ENCODE peak calls at places on chromosomes 7 and 10, in seven cellular contexts. M is SK-N-SH, W is HCT116, P is K562, C is GM12878, I is HepG2, F is H1. G is an unnamed sample.

GRCh38 chr7:158782638-158783490 is 46.4 kb downstream of the ESYT2 start:
- DNase-seq in M (no peak), W (no peak), P (no peak), C (no peak), I (peak), F (peak), G (no peak)

GRCh38 chr10:111083222-111084095 is 6.6 kb downstream of the ADRA2A start:
- DNase-seq in M (no peak), W (no peak), P (no peak), C (no peak), I (no peak), F (peak), G (no peak)

GRCh38 chr10:108254089-108254488 is 1089.6 kb upstream of the SORCS1 start:
- DNase-seq in M (no peak), W (no peak), P (no peak), C (no peak), I (no peak), F (no peak), G (no peak)

GRCh38 chr10:70476249-70477035 is 2.1 kb upstream of the PALD1 start:
- DNase-seq in M (no peak), W (no peak), P (no peak), C (no peak), I (no peak), F (no peak), G (no peak)

GRCh38 chr10:129106314-129106713 is 360.7 kb upstream of the MGMT start:
- DNase-seq in M (no peak), W (no peak), P (no peak), C (no peak), I (no peak), F (no peak), G (no peak)

GRCh38 chr10:46325021-46325420 is 38.2 kb downstream of the ANTXRL start:
- DNase-seq in M (no peak), W (no peak), P (no peak), C (no peak), I (no peak), F (no peak), G (peak)

GRCh38 chr7:297611-298374 is 7.8 kb downstream of the FOXL3 start:
- DNase-seq in M (no peak), W (no peak), P (no peak), C (no peak), I (no peak), F (no peak), G (no peak)

GRCh38 chr7:18768256-18768655 is 272.7 kb downstream of the HDAC9 start:
- DNase-seq in M (no peak), W (no peak), P (no peak), C (no peak), I (no peak), F (no peak), G (no peak)

GRCh38 chr7:100682991-100683658 is 9.6 kb downstream of the GNB2 start:
- DNase-seq in M (peak), W (no peak), P (no peak), C (no peak), I (no peak), F (no peak), G (no peak)

GRCh38 chr7:50667789-50668226 is 102.6 kb upstream of the DDC start:
- DNase-seq in M (no peak), W (no peak), P (no peak), C (no peak), I (no peak), F (no peak), G (no peak)

GRCh38 chr7:40546616-40547501 is 412.1 kb downstream of the SUGCT start:
- DNase-seq in M (no peak), W (no peak), P (no peak), C (no peak), I (no peak), F (no peak), G (no peak)

GRCh38 chr7:151757274-151757673 is 119.6 kb downstream of the PRKAG2 start:
- DNase-seq in M (no peak), W (no peak), P (no peak), C (no peak), I (no peak), F (no peak), G (no peak)

GRCh38 chr7:103640031-103640779 is 194.2 kb upstream of the SLC26A5 start:
- DNase-seq in M (no peak), W (no peak), P (no peak), C (no peak), I (no peak), F (no peak), G (no peak)

GRCh38 chr7:108613147-108613948 is 43.7 kb downstream of the DNAJB9 start:
- DNase-seq in M (peak), W (peak), P (peak), C (no peak), I (peak), F (no peak), G (peak)

DNA sequence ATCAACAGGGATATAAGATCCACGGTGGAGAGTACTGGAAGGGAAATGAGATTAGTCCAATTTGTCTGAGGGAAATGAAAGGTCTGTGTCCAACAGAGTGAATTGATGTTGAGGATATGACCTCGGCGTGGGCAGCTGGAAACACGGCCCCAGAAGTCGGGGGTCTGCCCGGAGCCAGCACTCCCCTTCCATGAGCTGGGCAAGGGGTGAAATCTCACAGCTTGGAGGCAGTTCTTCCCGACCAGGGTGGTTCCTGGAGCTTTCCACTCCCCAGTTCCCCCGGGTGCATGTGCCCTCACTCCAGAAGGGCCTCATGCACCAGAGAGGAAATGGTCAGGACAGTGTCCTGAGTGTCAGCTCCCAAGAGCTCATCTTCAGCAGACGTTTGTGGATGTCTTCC is 264.7 kb upstream of the PPP2R2D start:
- DNase-seq in M (no peak), W (no peak), P (no peak), C (no peak), I (no peak), F (no peak), G (no peak)
- TF ChIP-seq JUND in M (no peak), W (no peak), P (no peak), C (no peak), I (no peak), F (no peak), G (no peak)

GRCh38 chr10:92699193-92699517 is 9.4 kb downstream of the HHEX start:
- DNase-seq in M (no peak), W (no peak), P (no peak), C (no peak), I (no peak), F (no peak), G (no peak)

GRCh38 chr10:92696606-92697383 is 7.0 kb downstream of the HHEX start:
- DNase-seq in M (peak), W (no peak), P (peak), C (no peak), I (peak), F (no peak), G (no peak)

GRCh38 chr10:92702301-92702916 is 12.7 kb downstream of the HHEX start:
- DNase-seq in M (no peak), W (no peak), P (peak), C (no peak), I (no peak), F (no peak), G (no peak)

GRCh38 chr10:92697663-92698511 is 8.1 kb downstream of the HHEX start:
- DNase-seq in M (no peak), W (no peak), P (peak), C (no peak), I (peak), F (no peak), G (no peak)

DNA sequence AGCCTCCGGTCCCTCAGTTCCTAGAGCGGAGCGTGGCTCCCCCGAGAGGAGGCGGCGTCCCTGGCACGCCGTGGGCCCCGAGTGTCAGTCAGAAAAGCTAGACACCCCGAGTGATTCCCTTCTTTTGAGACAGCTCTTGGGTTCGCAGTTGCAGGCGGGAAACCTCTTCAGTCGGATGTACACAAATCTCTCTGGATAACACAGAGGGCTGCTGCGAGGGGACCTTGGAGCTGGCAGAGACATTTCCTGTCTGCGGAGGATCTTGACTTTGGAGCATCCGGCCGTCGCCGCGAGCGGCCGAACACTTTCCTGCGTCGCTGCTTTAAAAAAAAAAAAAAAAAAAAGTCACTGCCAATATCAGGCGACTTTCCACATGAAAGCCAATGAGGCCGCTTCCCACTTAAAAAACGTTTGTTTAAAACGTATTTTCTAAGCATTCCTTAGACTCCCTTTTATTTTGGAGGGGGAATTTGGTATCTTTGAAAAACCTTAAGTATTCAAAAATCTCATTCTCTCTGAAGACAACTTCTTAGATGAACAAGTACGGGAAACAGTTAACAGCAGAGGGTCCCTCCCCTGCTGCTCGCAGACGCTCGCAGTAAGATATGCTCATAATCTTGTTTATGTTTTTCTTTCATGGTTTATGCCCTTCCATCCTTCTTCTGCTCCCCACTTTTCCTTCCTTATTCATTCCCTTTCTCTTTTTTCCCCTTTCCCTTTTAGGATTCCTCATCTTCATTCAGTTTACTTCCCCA is 9.9 kb downstream of the HHEX start:
- DNase-seq in M (peak), W (no peak), P (peak), C (no peak), I (no peak), F (peak), G (peak)
- TF ChIP-seq JUND in M (no peak), W (no peak), P (no peak), C (no peak), I (no peak), F (no peak), G (no peak)

DNA sequence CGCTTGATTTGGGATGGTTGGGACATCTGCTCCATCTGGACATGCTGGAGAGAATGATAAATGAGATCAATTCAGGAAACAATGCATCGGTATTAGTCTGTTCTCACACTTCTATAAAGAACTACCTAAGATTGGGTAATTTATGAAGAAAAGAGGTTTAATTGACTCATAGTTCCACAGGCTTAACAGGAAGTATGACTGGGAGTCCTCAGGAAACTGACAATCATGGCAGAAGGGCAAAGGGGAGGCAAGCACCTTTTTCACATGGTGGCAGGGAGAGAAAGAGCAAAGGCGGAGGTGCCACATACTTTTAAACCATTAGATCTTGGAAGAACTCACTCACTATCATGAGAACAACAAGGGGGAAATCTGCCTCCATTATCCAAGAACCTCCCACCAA is 16.8 kb upstream of the TSPAN12 start:
- DNase-seq in M (no peak), W (no peak), P (no peak), C (no peak), I (no peak), F (no peak), G (no peak)
- TF ChIP-seq JUND in M (no peak), W (no peak), P (no peak), C (no peak), I (no peak), F (no peak), G (no peak)

DNA sequence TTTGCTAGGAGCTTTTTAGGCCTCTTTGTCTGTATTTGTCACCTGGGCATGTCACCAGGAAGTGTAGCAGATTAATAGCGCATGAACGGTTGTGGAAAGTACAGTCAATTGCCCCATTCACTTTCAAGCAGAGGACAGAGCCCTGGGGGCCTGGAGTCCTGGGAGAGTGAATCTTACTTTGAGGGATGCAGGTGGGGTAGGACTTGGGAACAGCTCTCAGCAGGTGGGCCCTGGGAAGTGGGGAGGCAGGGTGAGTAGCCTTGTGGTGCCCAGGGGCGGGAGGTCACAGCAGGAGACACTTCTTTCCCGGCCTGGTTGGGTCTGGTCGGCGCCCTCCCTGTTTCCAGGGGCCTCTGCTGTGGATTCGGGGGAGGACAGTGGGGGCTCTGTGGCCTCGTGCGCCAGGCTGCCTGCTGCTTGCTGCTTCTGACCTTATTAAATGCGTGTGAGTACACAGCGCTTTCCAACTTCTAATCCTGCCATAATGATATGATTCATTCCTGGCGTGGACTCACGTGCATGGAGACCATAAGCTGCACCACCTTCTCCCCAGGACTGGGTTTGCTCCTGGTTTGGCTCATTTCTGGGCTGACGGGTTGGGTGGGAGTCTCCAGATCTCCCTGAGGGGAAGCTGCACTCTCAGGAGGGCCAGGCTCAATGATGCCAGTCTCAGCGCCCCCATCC is 51.6 kb upstream of the AQP1 start:
- DNase-seq in M (no peak), W (no peak), P (no peak), C (no peak), I (no peak), F (no peak), G (peak)
- TF ChIP-seq JUND in M (no peak), W (no peak), P (no peak), C (no peak), I (no peak), F (no peak), G (no peak)

GRCh38 chr10:114730291-114730690 is 72.2 kb upstream of the ABLIM1 start:
- DNase-seq in M (no peak), W (no peak), P (no peak), C (no peak), I (no peak), F (no peak), G (no peak)
- TF ChIP-seq JUND in M (no peak), W (no peak), P (no peak), C (no peak), I (no peak), F (no peak), G (no peak)

GRCh38 chr10:122056431-122057094 is 67.6 kb downstream of the TACC2 start:
- DNase-seq in M (no peak), W (peak), P (no peak), C (no peak), I (peak), F (no peak), G (peak)
- TF ChIP-seq JUND in M (no peak), W (peak), P (no peak), C (no peak), I (peak), F (no peak), G (no peak)

DNA sequence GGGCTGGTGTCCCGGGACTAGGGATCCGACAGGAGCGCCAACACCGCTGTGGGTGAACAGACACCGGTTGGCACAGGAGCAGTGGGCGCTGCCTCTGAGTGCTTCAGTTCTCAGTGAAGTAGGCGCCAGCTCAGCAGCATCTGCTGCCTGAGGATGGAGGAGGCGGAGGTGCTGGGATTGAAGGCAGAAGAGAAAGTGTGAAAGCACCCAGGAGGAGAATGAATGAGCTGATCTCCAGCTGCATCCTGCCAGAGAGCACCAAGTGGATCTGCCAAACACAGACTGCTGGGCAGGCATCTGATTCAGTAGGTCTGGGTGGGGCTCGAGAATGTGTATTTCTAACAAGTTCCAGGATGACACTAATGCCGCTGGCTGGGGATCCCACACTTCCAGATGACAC is 74.5 kb downstream of the LANCL2 start:
- DNase-seq in M (peak), W (no peak), P (no peak), C (no peak), I (no peak), F (no peak), G (no peak)
- TF ChIP-seq JUND in M (no peak), W (no peak), P (no peak), C (no peak), I (no peak), F (no peak), G (no peak)

GRCh38 chr10:77247076-77247561 is 390.5 kb downstream of the KCNMA1 start:
- DNase-seq in M (no peak), W (no peak), P (no peak), C (no peak), I (peak), F (no peak), G (no peak)
- TF ChIP-seq JUND in M (no peak), W (no peak), P (peak), C (no peak), I (no peak), F (no peak), G (no peak)

GRCh38 chr7:128206017-128206746 is 34.9 kb upstream of the LEP start:
- DNase-seq in M (no peak), W (no peak), P (no peak), C (no peak), I (no peak), F (peak), G (no peak)

GRCh38 chr7:128209229-128210035 is 31.6 kb upstream of the LEP start:
- DNase-seq in M (peak), W (peak), P (peak), C (peak), I (peak), F (peak), G (peak)

GRCh38 chr7:128206747-128207500 is 34.2 kb upstream of the LEP start:
- DNase-seq in M (no peak), W (no peak), P (no peak), C (no peak), I (no peak), F (no peak), G (no peak)

GRCh38 chr7:128210036-128210347 is 31.1 kb upstream of the LEP start:
- DNase-seq in M (no peak), W (no peak), P (no peak), C (no peak), I (no peak), F (no peak), G (no peak)

GRCh38 chr7:128207609-128208008 is 33.5 kb upstream of the LEP start:
- DNase-seq in M (no peak), W (no peak), P (no peak), C (no peak), I (no peak), F (no peak), G (no peak)
- TF ChIP-seq JUND in M (no peak), W (no peak), P (no peak), C (no peak), I (no peak), F (no peak), G (no peak)

GRCh38 chr7:4790516-4790991 is 15.1 kb downstream of the AP5Z1 start:
- DNase-seq in M (no peak), W (no peak), P (no peak), C (no peak), I (no peak), F (no peak), G (no peak)

GRCh38 chr7:4792537-4793126 is 17.2 kb downstream of the AP5Z1 start:
- DNase-seq in M (no peak), W (no peak), P (no peak), C (no peak), I (no peak), F (peak), G (no peak)

GRCh38 chr7:4790078-4790465 is 14.6 kb downstream of the AP5Z1 start:
- DNase-seq in M (no peak), W (no peak), P (no peak), C (no peak), I (no peak), F (no peak), G (no peak)

GRCh38 chr7:4791101-4791737 is 15.8 kb downstream of the AP5Z1 start:
- DNase-seq in M (no peak), W (no peak), P (no peak), C (no peak), I (no peak), F (no peak), G (no peak)

GRCh38 chr7:4791738-4792536 is 16.5 kb downstream of the AP5Z1 start:
- DNase-seq in M (peak), W (peak), P (peak), C (no peak), I (peak), F (peak), G (no peak)
- TF ChIP-seq JUND in M (no peak), W (no peak), P (no peak), C (no peak), I (no peak), F (no peak), G (no peak)